ENCODE peak calls at places on chromosomes 6 and 20, in four cellular contexts. H, U, E and S are unnamed samples.

GRCh38 chr6:40999498-41000070 is 39.4 kb downstream of the UNC5CL start:
- DNase-seq in E (peak), U (peak), H (no peak), S (peak)

GRCh38 chr6:156992396-156992795 is 215.2 kb downstream of the ARID1B start:
- DNase-seq in E (no peak), H (no peak), U (no peak), S (no peak)

GRCh38 chr6:128827675-128828464 is 55.1 kb upstream of the LAMA2 start:
- DNase-seq in U (peak), H (no peak), E (no peak), S (no peak)

GRCh38 chr20:57231951-57232428 is 34.5 kb downstream of the BMP7 start:
- DNase-seq in H (no peak), U (no peak), E (no peak), S (no peak)

GRCh38 chr6:81999826-82000225 is 247.3 kb upstream of the TENT5A start:
- DNase-seq in E (no peak), U (peak), H (no peak), S (no peak)

GRCh38 chr6:160791459-160791858 is 89.4 kb downstream of the PLG start:
- DNase-seq in E (no peak), U (no peak), H (no peak), S (no peak)

GRCh38 chr6:100309174-100309573 is 155.5 kb downstream of the SIM1 start:
- DNase-seq in H (peak), U (no peak), E (no peak), S (no peak)

GRCh38 chr6:159041181-159041580 is 3.6 kb downstream of the TAGAP start:
- DNase-seq in H (no peak), E (no peak), U (no peak), S (no peak)

GRCh38 chr6:90859612-90860011 is 272.7 kb upstream of the MAP3K7 start:
- DNase-seq in U (no peak), E (no peak), H (no peak), S (no peak)

GRCh38 chr6:36204068-36204753 is 7.7 kb downstream of the BRPF3 start:
- DNase-seq in U (no peak), H (no peak), E (no peak), S (no peak)

GRCh38 chr6:31354248-31354647 is 2.7 kb downstream of the HLA-B start:
- DNase-seq in U (no peak), E (no peak), H (no peak), S (no peak)

GRCh38 chr6:131629656-131630055 is 1.6 kb upstream of the MED23 start:
- DNase-seq in U (no peak), H (no peak), E (no peak), S (no peak)

GRCh38 chr6:72580281-72580940 is 41.5 kb upstream of the KCNQ5 start:
- DNase-seq in H (peak), U (peak), E (peak), S (no peak)

GRCh38 chr6:111339294-111339693 is 143.7 kb downstream of the REV3L start:
- DNase-seq in H (no peak), U (no peak), E (no peak), S (no peak)

GRCh38 chr6:160226118-160226541 is 32.5 kb downstream of the SLC22A2 start:
- DNase-seq in E (peak), H (no peak), U (no peak), S (no peak)

GRCh38 chr20:5073154-5074049 is 46.4 kb downstream of the PCNA start:
- DNase-seq in U (peak), E (peak), H (peak), S (peak)

GRCh38 chr6:147503587-147503986 is 4.9 kb upstream of the SAMD5 start:
- DNase-seq in U (no peak), E (no peak), H (no peak), S (no peak)

GRCh38 chr6:161393292-161393691 is 119.4 kb upstream of the AGPAT4 start:
- DNase-seq in H (no peak), E (no peak), U (no peak), S (no peak)

GRCh38 chr20:31985152-31985551 is 17.2 kb downstream of the XKR7 start:
- DNase-seq in U (no peak), E (no peak), H (no peak), S (no peak)

GRCh38 chr6:42928748-42929087 is 562 bp upstream of the CNPY3 start:
- DNase-seq in E (no peak), H (peak), U (no peak), S (no peak)

GRCh38 chr6:161303628-161304340 is 29.9 kb upstream of the AGPAT4 start:
- DNase-seq in U (peak), E (peak), H (no peak), S (no peak)

GRCh38 chr20:20371681-20372080 is 3.8 kb downstream of the INSM1 start:
- DNase-seq in E (no peak), H (no peak), U (no peak), S (no peak)

GRCh38 chr6:25583099-25583498 is 68.9 kb upstream of the SCGN start:
- DNase-seq in U (no peak), E (peak), H (no peak), S (no peak)

GRCh38 chr6:170490259-170490658 is 62.8 kb downstream of the PSMB1 start:
- DNase-seq in H (no peak), U (no peak), E (no peak), S (no peak)

GRCh38 chr6:148317739-148318138 is 24.9 kb upstream of the SASH1 start:
- DNase-seq in H (no peak), E (peak), U (no peak), S (no peak)

GRCh38 chr20:36688630-36689029 is 42.6 kb upstream of the SLA2 start:
- DNase-seq in H (no peak), E (no peak), U (no peak), S (no peak)

GRCh38 chr6:145904391-145904790 is 59.8 kb downstream of the SHPRH start:
- DNase-seq in H (no peak), E (no peak), U (no peak), S (no peak)

GRCh38 chr6:49980898-49981297 is 11.5 kb upstream of the DEFB113 start:
- DNase-seq in U (no peak), H (peak), E (peak), S (no peak)

GRCh38 chr20:15081301-15081700 is 743.9 kb upstream of the FLRT3 start:
- DNase-seq in E (no peak), H (no peak), U (no peak), S (no peak)

GRCh38 chr6:95094751-95095150 is 482.6 kb upstream of the MANEA start:
- DNase-seq in H (peak), E (peak), U (peak), S (no peak)